ENCODE peak calls at places on chromosomes 4 and X, in four cellular contexts. C, G, X and A are unnamed samples.

GRCh38 chr4:7699040-7699439 is 240.6 kb downstream of the AFAP1 start:
- DNase-seq in C (no peak), G (no peak), X (no peak), A (no peak)

GRCh38 chr4:76213415-76214268 is at the start of gene SCARB2:
- DNase-seq in C (peak), X (peak), G (no peak), A (peak)

GRCh38 chr4:7041851-7042696 is 1.1 kb upstream of the TADA2B start:
- DNase-seq in C (peak), X (peak), G (no peak), A (peak)

GRCh38 chr4:145619639-145619996 is 433 bp downstream of the MMAA start:
- DNase-seq in G (peak), C (no peak), X (peak), A (no peak)

GRCh38 chrX:148593146-148593545 is 92.7 kb downstream of the AFF2 start:
- DNase-seq in C (no peak), X (peak), G (no peak), A (no peak)

GRCh38 chr4:66284991-66285451 is 614.7 kb upstream of the EPHA5 start:
- DNase-seq in G (no peak), C (no peak), X (no peak), A (no peak)

GRCh38 chrX:98795636-98796035 is 1614.4 kb downstream of the PCDH19 start:
- DNase-seq in C (no peak), X (no peak), G (no peak), A (no peak)

GRCh38 chrX:123962006-123962485 is 540 bp downstream of the STAG2 start:
- DNase-seq in C (peak), X (peak), G (no peak), A (no peak)

GRCh38 chrX:134761788-134762187 is 103.5 kb upstream of the PLAC1 start:
- DNase-seq in G (no peak), C (no peak), X (peak), A (no peak)

GRCh38 chrX:16594490-16594889 is 55.5 kb upstream of the S100G start:
- DNase-seq in X (no peak), G (no peak), C (no peak), A (no peak)

GRCh38 chrX:43847352-43847751 is 34.9 kb downstream of the MAOB start:
- DNase-seq in C (no peak), G (no peak), X (no peak), A (no peak)

GRCh38 chr4:141432000-141432712 is 204.2 kb upstream of the IL15 start:
- DNase-seq in C (no peak), G (no peak), X (no peak), A (no peak)

GRCh38 chr4:39043058-39043696 is 11.0 kb upstream of the TMEM156 start:
- DNase-seq in C (no peak), X (no peak), G (no peak), A (no peak)

GRCh38 chr4:176359590-176359989 is 39.8 kb downstream of the SPCS3 start:
- DNase-seq in G (no peak), C (no peak), X (no peak), A (no peak)

GRCh38 chr4:142516686-142517145 is 329.4 kb downstream of the INPP4B start:
- DNase-seq in C (no peak), G (no peak), X (no peak), A (no peak)

GRCh38 chrX:21883258-21883657 is 27.5 kb downstream of the YY2 start:
- DNase-seq in G (no peak), C (no peak), X (peak), A (no peak)

GRCh38 chrX:14694631-14695030 is 165.3 kb downstream of the GLRA2 start:
- DNase-seq in C (no peak), X (no peak), G (no peak), A (no peak)

GRCh38 chr4:53043900-53044650 is 182.0 kb downstream of the RASL11B start:
- DNase-seq in G (no peak), C (no peak), X (no peak), A (no peak)

GRCh38 chrX:114959729-114960128 is 57.7 kb downstream of the IL13RA2 start:
- DNase-seq in X (no peak), G (no peak), C (no peak), A (no peak)

GRCh38 chrX:14497184-14497666 is 32.1 kb upstream of the GLRA2 start:
- DNase-seq in C (no peak), X (no peak), G (peak), A (no peak)

GRCh38 chrX:14095702-14096101 is 66.0 kb upstream of the GEMIN8 start:
- DNase-seq in X (peak), G (peak), C (peak), A (peak)

GRCh38 chrX:19514791-19515614 is at the start of gene MAP3K15:
- DNase-seq in C (peak), X (peak), G (no peak), A (peak)

GRCh38 chr4:55071951-55072350 is 53.4 kb downstream of the KDR start:
- DNase-seq in X (no peak), C (no peak), G (no peak), A (no peak)

GRCh38 chr4:98474408-98474844 is 184.0 kb downstream of the TSPAN5 start:
- DNase-seq in G (no peak), X (no peak), C (no peak), A (no peak)

DNA sequence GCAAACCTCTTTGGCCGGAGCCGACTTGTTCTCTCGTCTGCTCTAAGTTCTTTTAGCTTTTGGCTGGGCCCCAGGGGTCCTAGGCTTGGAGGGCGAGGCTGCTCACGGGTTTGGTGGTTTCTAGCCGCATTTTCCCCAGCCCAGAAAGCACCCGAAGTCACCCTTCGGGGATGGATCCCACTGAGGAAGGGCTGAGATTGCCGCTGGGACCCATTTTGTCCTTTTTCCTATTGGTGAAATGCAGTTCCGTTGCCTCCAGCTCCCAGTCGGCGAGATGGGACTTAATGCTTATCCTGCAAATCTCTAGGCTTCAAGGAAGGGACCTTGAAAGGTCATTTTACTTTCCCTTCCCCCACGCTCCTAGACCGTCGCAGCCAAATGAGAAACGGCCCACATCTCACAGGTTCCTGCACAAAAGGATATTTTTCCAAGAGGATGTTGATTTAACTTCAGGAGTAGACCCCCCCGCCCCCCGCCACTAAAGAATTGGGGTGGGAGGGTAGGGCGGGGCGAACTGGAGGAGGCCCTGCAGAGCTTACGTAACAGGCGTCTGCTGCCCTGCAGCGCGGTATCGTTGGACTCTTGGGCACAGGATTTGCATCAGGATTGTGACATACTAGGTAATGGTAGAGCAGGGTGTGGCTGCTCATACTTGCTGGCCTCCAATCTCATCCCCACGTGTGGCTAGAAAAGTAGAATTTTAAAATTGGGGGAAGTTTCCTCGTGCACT is 564 bp downstream of the PGK1 start:
- DNase-seq in G (no peak), C (peak), X (peak), A (no peak)
- TF ChIP-seq SPI1 in G (no peak), C (no peak), X (no peak), A (no peak)

GRCh38 chr4:110628321-110629213 is 5.7 kb upstream of the PITX2 start:
- DNase-seq in G (no peak), C (no peak), X (no peak), A (no peak)

GRCh38 chr4:110630621-110631402 is 7.9 kb upstream of the PITX2 start:
- DNase-seq in G (no peak), C (no peak), X (no peak), A (no peak)

GRCh38 chr4:110629780-110630500 is 7.1 kb upstream of the PITX2 start:
- DNase-seq in X (no peak), C (no peak), G (no peak), A (no peak)

GRCh38 chr4:110631582-110632505 is 9.0 kb upstream of the PITX2 start:
- DNase-seq in G (no peak), X (peak), C (peak), A (peak)

DNA sequence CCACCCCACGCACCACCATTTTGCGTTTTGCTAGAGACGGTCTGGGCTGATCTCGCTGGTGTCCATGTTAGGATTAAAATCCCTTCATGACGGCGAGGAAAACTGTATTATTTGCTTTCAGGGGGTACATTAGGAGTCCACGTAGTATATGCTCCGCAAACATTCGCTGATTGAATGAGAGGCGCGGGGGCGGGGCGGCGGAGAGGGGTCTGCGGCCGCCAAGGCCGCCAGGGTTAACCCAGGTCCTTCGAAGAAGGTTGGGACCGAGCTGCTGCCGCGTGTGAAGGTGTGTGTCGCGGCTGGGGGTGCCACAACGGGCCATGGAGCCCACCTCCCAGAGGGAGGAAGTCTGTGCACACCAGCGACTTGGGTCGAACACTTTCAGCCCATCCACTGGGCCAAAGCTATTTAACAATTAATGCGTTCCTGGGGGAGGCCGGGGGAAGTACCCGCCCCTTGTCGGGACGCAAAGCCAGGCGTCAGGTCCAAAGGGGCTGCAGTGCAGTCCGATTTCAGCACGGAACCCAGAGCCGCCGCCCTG is 6.4 kb upstream of the PITX2 start:
- DNase-seq in X (no peak), G (no peak), C (no peak), A (no peak)
- TF ChIP-seq POLR2AphosphoS5 in X (no peak), G (no peak), C (no peak), A (no peak)

GRCh38 chr4:107742196-107742595 is 22.2 kb upstream of the PAPSS1 start:
- DNase-seq in C (no peak), G (no peak), X (no peak), A (no peak)

GRCh38 chr4:107737470-107737869 is 17.4 kb upstream of the PAPSS1 start:
- DNase-seq in X (no peak), G (no peak), C (no peak), A (no peak)

GRCh38 chr4:107742791-107743190 is 22.8 kb upstream of the PAPSS1 start:
- DNase-seq in X (no peak), G (no peak), C (no peak), A (no peak)

GRCh38 chr4:107740950-107741701 is 21.1 kb upstream of the PAPSS1 start:
- DNase-seq in C (no peak), X (no peak), G (no peak), A (no peak)

GRCh38 chr4:107740381-107740780 is 20.3 kb upstream of the PAPSS1 start:
- DNase-seq in G (no peak), X (no peak), C (no peak), A (no peak)
- TF ChIP-seq SPI1 in G (no peak), X (no peak), C (no peak), A (no peak)

GRCh38 chr4:56627985-56628384 is 53.1 kb downstream of the HOPX start:
- DNase-seq in X (no peak), C (no peak), G (no peak), A (no peak)
- TF ChIP-seq POLR2AphosphoS5 in X (no peak), C (no peak), G (no peak), A (no peak)

DNA sequence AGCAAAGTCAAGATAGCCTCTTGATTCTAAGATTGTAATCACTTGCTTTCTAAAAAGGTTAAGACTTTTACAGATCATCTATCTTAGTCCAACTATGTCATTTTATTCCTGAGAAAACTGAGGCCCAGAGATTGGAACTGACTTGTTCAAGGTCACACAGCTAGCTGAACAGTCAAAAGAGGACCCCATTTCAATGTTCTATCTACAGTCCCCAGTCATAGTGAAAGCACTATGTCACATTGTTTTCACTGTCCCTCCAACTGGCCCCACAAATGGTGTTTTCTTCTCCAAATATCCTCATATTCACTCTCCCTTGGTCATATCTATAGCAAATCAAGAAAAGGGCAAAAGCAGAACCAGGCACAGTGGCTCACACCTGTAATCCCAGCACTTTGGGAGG is 145.2 kb downstream of the OPHN1 start:
- DNase-seq in G (no peak), X (no peak), C (no peak), A (no peak)
- TF ChIP-seq SPI1 in G (no peak), X (no peak), C (no peak), A (no peak)

GRCh38 chrX:111874241-111874640 is 1.7 kb upstream of the TRPC5OS start:
- DNase-seq in C (no peak), X (no peak), G (no peak), A (no peak)
- TF ChIP-seq POLR2AphosphoS5 in C (no peak), X (no peak), G (no peak), A (no peak)

GRCh38 chrX:17944833-17945497 is 83.9 kb upstream of the RAI2 start:
- DNase-seq in C (peak), G (no peak), X (peak), A (no peak)
- TF ChIP-seq SPI1 in C (no peak), G (no peak), X (no peak), A (no peak)

DNA sequence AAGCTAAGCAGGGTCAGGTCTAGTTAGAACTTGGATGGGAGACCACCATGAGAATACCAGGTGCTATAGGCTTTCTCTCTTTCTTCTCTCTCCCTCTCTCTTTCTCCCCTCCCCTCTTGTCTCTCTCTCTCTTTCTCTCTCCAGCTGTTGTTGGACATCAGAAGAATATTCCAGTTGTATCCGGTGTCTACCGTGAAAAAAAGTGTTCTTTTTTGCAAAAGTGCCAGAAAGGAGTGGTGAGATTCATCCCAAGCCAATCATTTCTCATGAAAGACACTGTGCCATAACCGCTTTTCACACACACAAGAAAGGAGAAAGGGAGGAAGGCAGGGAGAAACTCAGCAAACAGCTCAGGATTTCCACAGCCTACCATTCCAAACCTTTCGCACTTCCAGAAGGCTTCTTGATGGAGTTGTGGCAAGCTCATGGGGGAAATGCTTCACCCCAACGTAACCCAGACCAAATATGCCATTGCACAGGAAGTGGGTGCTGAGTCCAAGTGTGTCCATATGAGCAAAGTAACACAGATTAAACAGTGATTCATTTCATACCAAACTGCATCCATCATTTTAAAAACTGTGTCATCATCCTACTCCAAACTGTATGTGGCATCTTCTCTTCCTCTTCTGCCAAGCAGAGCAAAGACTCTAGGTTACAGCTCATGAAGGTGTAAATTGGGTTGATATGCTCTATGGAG is 224.0 kb downstream of the APBB2 start:
- DNase-seq in X (no peak), G (peak), C (no peak), A (no peak)
- TF ChIP-seq POLR2AphosphoS5 in X (no peak), G (no peak), C (no peak), A (no peak)